ENCODE peak calls at places on chromosomes 2 and 18, in seven cellular contexts. B, M, S, H, U, D and J are unnamed samples. For H3K27me3, the result is how much of the 10 kb centered on the place peaks cover.

GRCh38 chr2:160920791-160921303 is 239.4 kb upstream of the TANK start:
- DNase-seq in U (no peak), H (peak), B (no peak), D (peak), S (peak), M (no peak), J (no peak)

GRCh38 chr2:130756041-130756720 is 841 bp downstream of the AMER3 start:
- DNase-seq in B (no peak), M (no peak), H (no peak), D (no peak), S (no peak), U (no peak), J (no peak)

GRCh38 chr2:232456296-232457120 is 555 bp downstream of the ALPI start:
- DNase-seq in M (no peak), B (no peak), U (no peak), S (no peak), D (peak), H (no peak), J (no peak)

GRCh38 chr18:23793051-23793450 is 103.8 kb downstream of the LAMA3 start:
- DNase-seq in U (no peak), B (no peak), S (no peak), H (no peak), D (no peak), M (no peak), J (no peak)

GRCh38 chr2:62992561-62992960 is 58.1 kb upstream of the OTX1 start:
- DNase-seq in D (no peak), H (no peak), S (no peak), M (no peak), U (no peak), B (no peak), J (no peak)

GRCh38 chr2:132489150-132489549 is 72.5 kb downstream of the GPR39 start:
- DNase-seq in B (no peak), H (no peak), M (no peak), D (no peak), U (no peak), S (peak), J (no peak)

GRCh38 chr2:237474511-237474911 is 12.5 kb upstream of the MLPH start:
- DNase-seq in U (no peak), H (no peak), S (peak), D (no peak), B (no peak), M (peak), J (no peak)

GRCh38 chr18:77560334-77560970 is 310.8 kb downstream of the GALR1 start:
- DNase-seq in M (no peak), B (no peak), D (no peak), H (no peak), U (no peak), S (no peak), J (no peak)

GRCh38 chr2:120546077-120546864 is 189.4 kb upstream of the GLI2 start:
- DNase-seq in U (no peak), S (peak), H (peak), B (no peak), M (no peak), D (peak), J (peak)

GRCh38 chr2:85924522-85924921 is 35.7 kb upstream of the ST3GAL5 start:
- DNase-seq in H (peak), S (peak), M (no peak), B (no peak), D (peak), U (peak), J (no peak)

GRCh38 chr2:60295591-60295962 is 257.9 kb downstream of the BCL11A start:
- DNase-seq in U (no peak), M (no peak), S (no peak), B (no peak), D (no peak), H (no peak), J (no peak)

GRCh38 chr2:183059561-183059960 is 19.0 kb upstream of the DUSP19 start:
- DNase-seq in B (no peak), S (no peak), H (peak), D (no peak), M (no peak), U (no peak), J (peak)

GRCh38 chr2:241935314-241935713 is 65.8 kb downstream of the RTP5 start:
- DNase-seq in B (no peak), U (no peak), M (no peak), S (no peak), D (no peak), H (peak), J (no peak)

GRCh38 chr18:7603259-7604000 is 36.3 kb downstream of the PTPRM start:
- DNase-seq in M (no peak), U (no peak), S (no peak), B (no peak), H (no peak), D (no peak), J (no peak)

GRCh38 chr2:222518570-222519381 is 94.4 kb downstream of the SGPP2 start:
- DNase-seq in M (no peak), H (peak), U (no peak), B (peak), S (no peak), D (no peak), J (peak)

GRCh38 chr2:36770542-36771287 is 74.2 kb downstream of the VIT start:
- DNase-seq in S (no peak), D (no peak), H (no peak), U (no peak), B (peak), M (peak), J (no peak)

GRCh38 chr2:185208261-185208660 is 530.3 kb upstream of the FSIP2 start:
- DNase-seq in H (peak), U (no peak), M (peak), D (no peak), S (no peak), B (no peak), J (no peak)

GRCh38 chr2:95056044-95056443 is 30.5 kb downstream of the MAL start:
- DNase-seq in M (no peak), D (no peak), H (no peak), U (no peak), B (no peak), S (no peak), J (no peak)

GRCh38 chr2:166665991-166666940 is 172.2 kb upstream of the SCN7A start:
- DNase-seq in H (peak), S (no peak), B (no peak), D (no peak), M (no peak), U (no peak), J (no peak)

DNA sequence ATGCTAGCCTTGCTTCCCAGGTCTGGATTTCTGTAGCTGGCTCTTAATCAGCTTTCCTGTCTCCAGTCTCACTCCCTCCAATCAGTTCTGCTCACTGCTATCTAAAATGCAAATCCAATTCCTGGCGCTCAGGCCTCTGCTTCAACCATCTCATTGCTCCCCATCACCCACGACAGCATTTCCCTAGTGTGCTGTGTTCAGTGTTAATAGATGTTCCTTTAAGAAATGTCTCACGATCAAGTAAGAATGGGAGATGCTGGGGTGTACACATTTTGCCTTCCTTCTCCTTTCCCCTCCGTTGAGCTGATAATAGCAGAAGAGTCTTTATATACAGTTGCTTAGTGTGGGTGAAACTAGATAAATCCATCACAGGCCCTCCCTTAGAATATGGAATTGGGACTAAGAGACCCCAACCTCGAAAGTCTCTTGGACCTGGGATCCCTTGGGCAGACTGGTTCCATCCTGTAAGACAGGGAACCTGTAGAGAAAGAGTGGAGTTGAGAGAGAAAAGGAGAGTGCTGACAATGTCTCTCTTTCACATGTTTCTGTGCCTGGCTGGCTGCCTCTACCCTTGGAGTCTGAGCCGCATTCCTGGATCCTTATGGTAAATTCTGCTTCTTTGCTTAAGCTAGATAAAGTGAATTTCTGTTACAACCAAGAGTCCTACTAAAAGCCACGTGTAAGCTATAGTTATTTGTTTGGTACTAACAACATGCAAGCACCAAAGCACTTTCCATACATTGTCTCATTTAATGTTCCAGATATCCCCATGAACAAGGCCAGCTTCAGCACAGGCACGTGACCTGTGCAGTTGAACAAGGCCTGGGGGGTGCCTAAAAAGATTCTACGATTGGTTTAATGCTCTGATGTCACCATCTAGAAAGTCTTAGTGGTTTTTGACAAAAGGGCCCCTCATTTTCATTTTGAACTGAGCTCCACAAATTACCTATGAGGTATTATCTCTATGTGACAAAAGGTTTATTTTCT is 1.9 kb upstream of the PUM2 start:
- DNase-seq in S (no peak), M (no peak), D (no peak), H (no peak), U (no peak), B (no peak), J (no peak)
- H3K4me3 ChIP-seq in S (no peak), M (no peak), D (no peak), H (no peak), U (no peak), B (no peak), J (no peak)

GRCh38 chr2:25204190-25204838 is 35.9 kb upstream of the POMC start:
- DNase-seq in B (no peak), D (no peak), S (no peak), H (no peak), U (no peak), M (no peak), J (no peak)
- TF ChIP-seq CTCF in B (no peak), D (no peak), S (no peak), H (no peak), U (no peak), M (no peak), J (no peak)

DNA sequence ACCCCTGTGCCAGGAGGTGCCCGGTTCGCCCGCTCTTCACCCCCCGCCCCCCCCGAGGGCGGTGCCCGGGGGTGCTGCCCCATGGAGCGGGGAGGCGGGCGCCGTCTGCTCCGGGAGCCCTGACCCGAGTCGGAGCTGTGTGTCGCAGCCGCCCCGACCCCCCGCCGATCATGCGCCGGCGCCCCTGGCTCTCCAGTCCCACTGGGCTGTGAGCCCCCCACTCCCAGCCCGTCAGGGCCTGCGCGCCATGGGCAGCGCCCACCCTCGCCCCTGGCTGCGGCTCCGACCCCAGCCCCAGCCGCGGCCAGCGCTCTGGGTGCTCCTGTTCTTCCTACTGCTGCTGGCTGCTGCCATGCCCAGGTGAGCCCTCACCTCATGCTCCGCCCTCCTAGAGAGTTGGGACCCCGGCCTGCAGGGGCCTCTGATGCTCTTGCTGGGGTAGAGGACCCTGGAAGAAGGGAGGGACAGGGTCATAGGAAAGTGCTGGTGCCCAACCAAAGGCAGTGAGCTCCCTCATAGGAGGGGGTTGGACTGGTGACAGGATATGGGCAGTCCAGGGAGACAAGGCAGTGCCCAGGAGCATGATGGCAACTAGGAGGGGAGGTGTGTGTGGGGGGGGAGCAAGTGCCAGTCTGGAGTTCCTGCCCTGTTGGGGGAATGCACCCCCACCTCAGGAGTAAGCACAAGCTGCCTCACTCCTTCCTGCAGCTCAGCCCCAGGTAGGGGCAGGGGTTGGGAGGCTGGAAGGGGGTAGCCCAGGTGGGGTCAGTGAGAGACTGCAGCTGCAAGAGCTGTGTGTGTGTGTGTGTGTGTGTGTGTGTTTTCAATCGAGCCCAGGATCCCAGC is at the start of gene WNT10A:
- DNase-seq in M (no peak), D (no peak), U (no peak), B (no peak), H (no peak), S (no peak), J (no peak)
- H3K27me3 ChIP-seq in M (under half), D (half or more), U (under half), B (under half), H (half or more), S (half or more), J (under half)

GRCh38 chr18:35291166-35291565 is 1.1 kb upstream of the ZSCAN30 start:
- DNase-seq in B (no peak), H (no peak), S (no peak), M (no peak), D (no peak), U (no peak), J (no peak)
- H3K4me3 ChIP-seq in B (peak), H (peak), S (no peak), M (no peak), D (peak), U (peak), J (peak)

DNA sequence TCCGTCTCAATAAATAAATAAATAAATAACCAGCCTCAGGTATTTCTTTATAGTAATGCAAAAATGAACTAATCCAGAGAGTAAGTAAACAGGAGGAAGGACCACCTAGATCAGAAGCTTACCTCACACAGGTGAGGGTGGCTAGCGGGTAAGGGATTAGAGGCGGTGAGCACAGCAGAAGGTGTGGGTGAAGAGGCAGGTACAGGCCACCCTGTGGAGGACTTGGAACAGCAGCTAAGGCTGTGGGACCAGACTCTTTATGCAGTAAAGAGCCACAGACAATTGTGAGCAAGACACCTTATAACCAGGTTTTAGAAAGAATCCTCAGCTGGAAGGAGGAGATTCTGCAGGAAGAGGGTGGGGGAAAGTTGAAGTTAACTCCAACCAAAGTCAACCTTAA is 34.2 kb upstream of the TTR start:
- DNase-seq in M (no peak), D (no peak), B (no peak), S (no peak), H (no peak), U (no peak), J (no peak)
- TF ChIP-seq CTCF in M (no peak), D (no peak), B (peak), S (no peak), H (no peak), U (no peak), J (no peak)

DNA sequence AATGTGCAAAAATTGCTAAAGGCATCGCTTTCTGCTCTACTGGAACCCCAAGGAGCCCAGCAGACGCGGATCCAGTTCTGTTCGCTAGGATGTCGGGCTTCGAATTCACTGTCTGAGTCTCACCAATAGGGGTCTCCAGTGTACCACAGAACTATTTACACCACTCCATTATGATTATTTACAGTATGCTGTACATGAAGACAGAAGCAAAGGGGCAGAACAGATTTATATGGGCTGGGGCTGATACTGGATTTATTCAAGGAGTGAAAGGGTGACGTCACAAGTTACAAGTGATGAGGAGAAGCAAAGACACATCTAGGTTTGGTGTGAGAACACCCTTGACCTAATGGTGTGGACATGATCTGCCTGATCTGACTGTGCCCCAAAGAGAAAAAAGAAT is 185.3 kb upstream of the ATP5MC3 start:
- DNase-seq in U (no peak), B (peak), H (peak), M (peak), S (peak), D (no peak), J (peak)
- H3K27me3 ChIP-seq in U (under half), B (under half), H (under half), M (under half), S (half or more), D (under half), J (under half)

GRCh38 chr18:78974115-78974740 is 5.4 kb upstream of the SALL3 start:
- DNase-seq in M (no peak), H (no peak), D (no peak), B (no peak), S (no peak), U (no peak), J (no peak)
- H3K4me3 ChIP-seq in M (no peak), H (no peak), D (peak), B (no peak), S (peak), U (peak), J (peak)

GRCh38 chr2:196535080-196535479 is 104.4 kb upstream of the CCDC150 start:
- DNase-seq in D (no peak), S (no peak), H (no peak), B (no peak), U (no peak), M (no peak), J (no peak)

GRCh38 chr2:196533998-196534397 is 105.5 kb upstream of the CCDC150 start:
- DNase-seq in U (no peak), S (no peak), B (no peak), M (no peak), H (no peak), D (no peak), J (no peak)

GRCh38 chr2:196534533-196534932 is 105.0 kb upstream of the CCDC150 start:
- DNase-seq in B (no peak), U (no peak), D (no peak), M (no peak), S (no peak), H (no peak), J (no peak)

GRCh38 chr2:196537311-196537710 is 102.2 kb upstream of the CCDC150 start:
- DNase-seq in M (no peak), B (no peak), S (no peak), D (no peak), U (no peak), H (no peak), J (no peak)

GRCh38 chr2:196535742-196536141 is 103.8 kb upstream of the CCDC150 start:
- DNase-seq in U (no peak), B (no peak), S (no peak), H (no peak), D (no peak), M (no peak), J (no peak)
- TF ChIP-seq CTCF in U (no peak), B (no peak), S (no peak), H (no peak), D (no peak), M (no peak), J (no peak)

GRCh38 chr2:165633431-165633830 is 160.6 kb downstream of the GALNT3 start:
- DNase-seq in S (no peak), B (no peak), H (no peak), M (no peak), D (no peak), U (no peak), J (no peak)
- H3K27me3 ChIP-seq in S (under half), B (under half), H (under half), M (under half), D (under half), U (under half), J (under half)